ENCODE peak calls at places on chromosomes 13 and 19, in ten cellular contexts. One of them, this sample, is unnamed.

GRCh38 chr13:51148952-51149573 is 38.0 kb upstream of the C13orf42 start:
- DNase-seq in fibroblast of the conjunctiva: peak; percentile 41
- DNase-seq in stimulated activated CD4-positive, alpha-beta T cell treated with anti-CD3 and anti-CD28 coated beads, Interleukin-15, amount 100 ng/mL, for 1 hour: no peak
- DNase-seq in ovary: peak; percentile 37
- DNase-seq in right lobe of liver: no peak
- DNase-seq in lung: no peak
- DNase-seq in naive B cell: no peak
- DNase-seq in cardiac muscle cell: peak; percentile 82
- DNase-seq in transverse colon: peak; percentile 11
- DNase-seq in kidney epithelial cell: no peak
- DNase-seq in this sample: no peak

GRCh38 chr19:18317998-18318800 is 4.7 kb downstream of the LSM4 start:
- DNase-seq in fibroblast of the conjunctiva: no peak
- DNase-seq in stimulated activated CD4-positive, alpha-beta T cell treated with anti-CD3 and anti-CD28 coated beads, Interleukin-15, amount 100 ng/mL, for 1 hour: no peak
- DNase-seq in ovary: no peak
- DNase-seq in right lobe of liver: no peak
- DNase-seq in lung: no peak
- DNase-seq in naive B cell: no peak
- DNase-seq in cardiac muscle cell: no peak
- DNase-seq in transverse colon: peak; percentile 49
- DNase-seq in kidney epithelial cell: no peak
- DNase-seq in this sample: no peak

GRCh38 chr13:43985437-43986051 is 105.8 kb downstream of the LACC1 start:
- DNase-seq in fibroblast of the conjunctiva: no peak
- DNase-seq in stimulated activated CD4-positive, alpha-beta T cell treated with anti-CD3 and anti-CD28 coated beads, Interleukin-15, amount 100 ng/mL, for 1 hour: no peak
- DNase-seq in ovary: no peak
- DNase-seq in right lobe of liver: no peak
- DNase-seq in lung: no peak
- DNase-seq in naive B cell: no peak
- DNase-seq in cardiac muscle cell: no peak
- DNase-seq in transverse colon: no peak
- DNase-seq in kidney epithelial cell: no peak
- DNase-seq in this sample: no peak

GRCh38 chr19:11422163-11423068 is 3.3 kb upstream of the RGL3 start:
- DNase-seq in fibroblast of the conjunctiva: no peak
- DNase-seq in stimulated activated CD4-positive, alpha-beta T cell treated with anti-CD3 and anti-CD28 coated beads, Interleukin-15, amount 100 ng/mL, for 1 hour: peak; percentile 24
- DNase-seq in ovary: peak; percentile 73
- DNase-seq in right lobe of liver: peak; percentile 86
- DNase-seq in lung: peak; percentile 86
- DNase-seq in naive B cell: peak; percentile 93
- DNase-seq in cardiac muscle cell: peak; percentile 73
- DNase-seq in transverse colon: peak; percentile 87
- DNase-seq in kidney epithelial cell: peak; percentile 21
- DNase-seq in this sample: peak; percentile 47

GRCh38 chr13:100566543-100566942 is 22.0 kb downstream of the GGACT start:
- DNase-seq in fibroblast of the conjunctiva: no peak
- DNase-seq in stimulated activated CD4-positive, alpha-beta T cell treated with anti-CD3 and anti-CD28 coated beads, Interleukin-15, amount 100 ng/mL, for 1 hour: no peak
- DNase-seq in ovary: no peak
- DNase-seq in right lobe of liver: no peak
- DNase-seq in lung: no peak
- DNase-seq in naive B cell: no peak
- DNase-seq in cardiac muscle cell: no peak
- DNase-seq in transverse colon: no peak
- DNase-seq in kidney epithelial cell: no peak
- DNase-seq in this sample: no peak

GRCh38 chr13:46667687-46668281 is 114.8 kb downstream of the LRCH1 start:
- DNase-seq in fibroblast of the conjunctiva: no peak
- DNase-seq in stimulated activated CD4-positive, alpha-beta T cell treated with anti-CD3 and anti-CD28 coated beads, Interleukin-15, amount 100 ng/mL, for 1 hour: no peak
- DNase-seq in ovary: no peak
- DNase-seq in right lobe of liver: no peak
- DNase-seq in lung: no peak
- DNase-seq in naive B cell: peak; percentile 63
- DNase-seq in cardiac muscle cell: peak; percentile 40
- DNase-seq in transverse colon: no peak
- DNase-seq in kidney epithelial cell: no peak
- DNase-seq in this sample: no peak

GRCh38 chr19:35495107-35496064 is 5.1 kb upstream of the KRTDAP start:
- DNase-seq in fibroblast of the conjunctiva: peak; percentile 41
- DNase-seq in stimulated activated CD4-positive, alpha-beta T cell treated with anti-CD3 and anti-CD28 coated beads, Interleukin-15, amount 100 ng/mL, for 1 hour: peak; percentile 42
- DNase-seq in ovary: peak; percentile 76
- DNase-seq in right lobe of liver: peak; percentile 71
- DNase-seq in lung: peak; percentile 68
- DNase-seq in naive B cell: peak; percentile 59
- DNase-seq in cardiac muscle cell: peak; percentile 81
- DNase-seq in transverse colon: peak; percentile 59
- DNase-seq in kidney epithelial cell: no peak
- DNase-seq in this sample: peak; percentile 38

GRCh38 chr19:16596399-16596798 is 24.2 kb upstream of the SLC35E1 start:
- DNase-seq in fibroblast of the conjunctiva: no peak
- DNase-seq in stimulated activated CD4-positive, alpha-beta T cell treated with anti-CD3 and anti-CD28 coated beads, Interleukin-15, amount 100 ng/mL, for 1 hour: no peak
- DNase-seq in ovary: no peak
- DNase-seq in right lobe of liver: no peak
- DNase-seq in lung: no peak
- DNase-seq in naive B cell: no peak
- DNase-seq in cardiac muscle cell: no peak
- DNase-seq in transverse colon: no peak
- DNase-seq in kidney epithelial cell: no peak
- DNase-seq in this sample: no peak

GRCh38 chr19:5492281-5492812 is 37.1 kb downstream of the ZNRF4 start:
- DNase-seq in fibroblast of the conjunctiva: no peak
- DNase-seq in stimulated activated CD4-positive, alpha-beta T cell treated with anti-CD3 and anti-CD28 coated beads, Interleukin-15, amount 100 ng/mL, for 1 hour: no peak
- DNase-seq in ovary: no peak
- DNase-seq in right lobe of liver: no peak
- DNase-seq in lung: no peak
- DNase-seq in naive B cell: no peak
- DNase-seq in cardiac muscle cell: no peak
- DNase-seq in transverse colon: no peak
- DNase-seq in kidney epithelial cell: no peak
- DNase-seq in this sample: no peak

GRCh38 chr13:114256547-114256946 is 21.9 kb downstream of the CDC16 start:
- DNase-seq in fibroblast of the conjunctiva: no peak
- DNase-seq in stimulated activated CD4-positive, alpha-beta T cell treated with anti-CD3 and anti-CD28 coated beads, Interleukin-15, amount 100 ng/mL, for 1 hour: no peak
- DNase-seq in ovary: no peak
- DNase-seq in right lobe of liver: no peak
- DNase-seq in lung: no peak
- DNase-seq in naive B cell: no peak
- DNase-seq in cardiac muscle cell: no peak
- DNase-seq in transverse colon: no peak
- DNase-seq in kidney epithelial cell: no peak
- DNase-seq in this sample: no peak

GRCh38 chr13:44050450-44051063 is 170.9 kb downstream of the LACC1 start:
- DNase-seq in fibroblast of the conjunctiva: no peak
- DNase-seq in stimulated activated CD4-positive, alpha-beta T cell treated with anti-CD3 and anti-CD28 coated beads, Interleukin-15, amount 100 ng/mL, for 1 hour: no peak
- DNase-seq in ovary: no peak
- DNase-seq in right lobe of liver: no peak
- DNase-seq in lung: no peak
- DNase-seq in naive B cell: peak; percentile 28
- DNase-seq in cardiac muscle cell: peak; percentile 54
- DNase-seq in transverse colon: no peak
- DNase-seq in kidney epithelial cell: no peak
- DNase-seq in this sample: no peak

GRCh38 chr19:13999085-13999484 is 7.0 kb downstream of the RFX1 start:
- DNase-seq in fibroblast of the conjunctiva: no peak
- DNase-seq in stimulated activated CD4-positive, alpha-beta T cell treated with anti-CD3 and anti-CD28 coated beads, Interleukin-15, amount 100 ng/mL, for 1 hour: no peak
- DNase-seq in ovary: no peak
- DNase-seq in right lobe of liver: no peak
- DNase-seq in lung: no peak
- DNase-seq in naive B cell: no peak
- DNase-seq in cardiac muscle cell: no peak
- DNase-seq in transverse colon: no peak
- DNase-seq in kidney epithelial cell: no peak
- DNase-seq in this sample: no peak

This sample was measured in activated CD8-positive, alpha-beta memory T cell treated with anti-CD3 and anti-CD28 coated beads for 48 hours.